ENCODE peak calls at places on chromosome 9, in nine cellular contexts. One of them, this sample, is unnamed.

GRCh38 chr9:94850540-94851434 is 124.3 kb downstream of the AOPEP start:
- DNase-seq in A549: no peak
- DNase-seq in D341Med: no peak
- DNase-seq in SK-N-SH: no peak
- DNase-seq in tibial artery: no peak
- DNase-seq in colonic mucosa: no peak
- DNase-seq in activated CD8-positive, alpha-beta memory T cell treated with anti-CD3 and anti-CD28 coated beads for 1 hour: no peak
- DNase-seq in stimulated activated naive CD8-positive, alpha-beta T cell treated with anti-CD3 and anti-CD28 coated beads, Interleukin-15, amount 100 ng/mL, for 72 hours: no peak
- DNase-seq in naive thymus-derived CD4-positive, alpha-beta T cell: no peak
- DNase-seq in this sample: no peak

GRCh38 chr9:115000217-115000639 is 69.8 kb upstream of the TNFSF8 start:
- DNase-seq in naive thymus-derived CD4-positive, alpha-beta T cell: no peak
- DNase-seq in stimulated activated naive CD8-positive, alpha-beta T cell treated with anti-CD3 and anti-CD28 coated beads, Interleukin-15, amount 100 ng/mL, for 72 hours: no peak
- DNase-seq in tibial artery: no peak
- DNase-seq in A549: no peak
- DNase-seq in SK-N-SH: no peak
- DNase-seq in activated CD8-positive, alpha-beta memory T cell treated with anti-CD3 and anti-CD28 coated beads for 1 hour: no peak
- DNase-seq in D341Med: no peak
- DNase-seq in colonic mucosa: no peak
- DNase-seq in this sample: no peak

GRCh38 chr9:32703635-32704034 is 68.2 kb upstream of the TAF1L start:
- DNase-seq in activated CD8-positive, alpha-beta memory T cell treated with anti-CD3 and anti-CD28 coated beads for 1 hour: no peak
- DNase-seq in D341Med: peak
- DNase-seq in colonic mucosa: no peak
- DNase-seq in A549: peak
- DNase-seq in naive thymus-derived CD4-positive, alpha-beta T cell: no peak
- DNase-seq in stimulated activated naive CD8-positive, alpha-beta T cell treated with anti-CD3 and anti-CD28 coated beads, Interleukin-15, amount 100 ng/mL, for 72 hours: no peak
- DNase-seq in SK-N-SH: no peak
- DNase-seq in tibial artery: no peak
- DNase-seq in this sample: no peak

GRCh38 chr9:113221800-113222481 is 597 bp downstream of the SLC31A1 start:
- DNase-seq in naive thymus-derived CD4-positive, alpha-beta T cell: peak
- DNase-seq in tibial artery: no peak
- DNase-seq in A549: no peak
- DNase-seq in activated CD8-positive, alpha-beta memory T cell treated with anti-CD3 and anti-CD28 coated beads for 1 hour: no peak
- DNase-seq in colonic mucosa: no peak
- DNase-seq in D341Med: peak
- DNase-seq in stimulated activated naive CD8-positive, alpha-beta T cell treated with anti-CD3 and anti-CD28 coated beads, Interleukin-15, amount 100 ng/mL, for 72 hours: no peak
- DNase-seq in SK-N-SH: peak
- DNase-seq in this sample: no peak

GRCh38 chr9:82776508-82776907 is 286.4 kb downstream of the RASEF start:
- DNase-seq in stimulated activated naive CD8-positive, alpha-beta T cell treated with anti-CD3 and anti-CD28 coated beads, Interleukin-15, amount 100 ng/mL, for 72 hours: no peak
- DNase-seq in SK-N-SH: no peak
- DNase-seq in colonic mucosa: no peak
- DNase-seq in activated CD8-positive, alpha-beta memory T cell treated with anti-CD3 and anti-CD28 coated beads for 1 hour: no peak
- DNase-seq in D341Med: no peak
- DNase-seq in naive thymus-derived CD4-positive, alpha-beta T cell: no peak
- DNase-seq in A549: no peak
- DNase-seq in tibial artery: no peak
- DNase-seq in this sample: no peak

GRCh38 chr9:37191403-37192089 is 71.2 kb downstream of the ZCCHC7 start:
- DNase-seq in colonic mucosa: no peak
- DNase-seq in D341Med: peak
- DNase-seq in tibial artery: no peak
- DNase-seq in activated CD8-positive, alpha-beta memory T cell treated with anti-CD3 and anti-CD28 coated beads for 1 hour: no peak
- DNase-seq in naive thymus-derived CD4-positive, alpha-beta T cell: no peak
- DNase-seq in stimulated activated naive CD8-positive, alpha-beta T cell treated with anti-CD3 and anti-CD28 coated beads, Interleukin-15, amount 100 ng/mL, for 72 hours: no peak
- DNase-seq in SK-N-SH: no peak
- DNase-seq in A549: no peak
- DNase-seq in this sample: no peak

GRCh38 chr9:23754551-23754950 is 71.5 kb downstream of the ELAVL2 start:
- DNase-seq in stimulated activated naive CD8-positive, alpha-beta T cell treated with anti-CD3 and anti-CD28 coated beads, Interleukin-15, amount 100 ng/mL, for 72 hours: no peak
- DNase-seq in D341Med: no peak
- DNase-seq in naive thymus-derived CD4-positive, alpha-beta T cell: no peak
- DNase-seq in tibial artery: no peak
- DNase-seq in colonic mucosa: no peak
- DNase-seq in SK-N-SH: no peak
- DNase-seq in A549: no peak
- DNase-seq in activated CD8-positive, alpha-beta memory T cell treated with anti-CD3 and anti-CD28 coated beads for 1 hour: no peak
- DNase-seq in this sample: no peak

GRCh38 chr9:99752710-99753109 is 69.0 kb upstream of the NR4A3 start:
- DNase-seq in A549: no peak
- DNase-seq in colonic mucosa: no peak
- DNase-seq in stimulated activated naive CD8-positive, alpha-beta T cell treated with anti-CD3 and anti-CD28 coated beads, Interleukin-15, amount 100 ng/mL, for 72 hours: no peak
- DNase-seq in D341Med: no peak
- DNase-seq in tibial artery: no peak
- DNase-seq in naive thymus-derived CD4-positive, alpha-beta T cell: no peak
- DNase-seq in activated CD8-positive, alpha-beta memory T cell treated with anti-CD3 and anti-CD28 coated beads for 1 hour: no peak
- DNase-seq in SK-N-SH: no peak
- DNase-seq in this sample: no peak

GRCh38 chr9:136133959-136134484 is 15.3 kb upstream of the TMEM250 start:
- DNase-seq in A549: no peak
- DNase-seq in tibial artery: no peak
- DNase-seq in activated CD8-positive, alpha-beta memory T cell treated with anti-CD3 and anti-CD28 coated beads for 1 hour: no peak
- DNase-seq in stimulated activated naive CD8-positive, alpha-beta T cell treated with anti-CD3 and anti-CD28 coated beads, Interleukin-15, amount 100 ng/mL, for 72 hours: no peak
- DNase-seq in D341Med: no peak
- DNase-seq in colonic mucosa: no peak
- DNase-seq in naive thymus-derived CD4-positive, alpha-beta T cell: no peak
- DNase-seq in SK-N-SH: no peak
- DNase-seq in this sample: no peak

GRCh38 chr9:131113655-131114563 is 11.5 kb upstream of the NUP214 start:
- DNase-seq in tibial artery: no peak
- DNase-seq in naive thymus-derived CD4-positive, alpha-beta T cell: no peak
- DNase-seq in activated CD8-positive, alpha-beta memory T cell treated with anti-CD3 and anti-CD28 coated beads for 1 hour: no peak
- DNase-seq in D341Med: no peak
- DNase-seq in SK-N-SH: no peak
- DNase-seq in colonic mucosa: no peak
- DNase-seq in stimulated activated naive CD8-positive, alpha-beta T cell treated with anti-CD3 and anti-CD28 coated beads, Interleukin-15, amount 100 ng/mL, for 72 hours: no peak
- DNase-seq in A549: no peak
- DNase-seq in this sample: no peak

GRCh38 chr9:114112778-114113585 is 13.9 kb upstream of the KIF12 start:
- DNase-seq in activated CD8-positive, alpha-beta memory T cell treated with anti-CD3 and anti-CD28 coated beads for 1 hour: no peak
- DNase-seq in SK-N-SH: no peak
- DNase-seq in A549: peak
- DNase-seq in stimulated activated naive CD8-positive, alpha-beta T cell treated with anti-CD3 and anti-CD28 coated beads, Interleukin-15, amount 100 ng/mL, for 72 hours: no peak
- DNase-seq in D341Med: no peak
- DNase-seq in naive thymus-derived CD4-positive, alpha-beta T cell: no peak
- DNase-seq in colonic mucosa: peak
- DNase-seq in tibial artery: peak
- DNase-seq in this sample: no peak

GRCh38 chr9:127365461-127365860 is 31.5 kb upstream of the SLC2A8 start:
- DNase-seq in SK-N-SH: no peak
- DNase-seq in D341Med: no peak
- DNase-seq in tibial artery: no peak
- DNase-seq in naive thymus-derived CD4-positive, alpha-beta T cell: no peak
- DNase-seq in activated CD8-positive, alpha-beta memory T cell treated with anti-CD3 and anti-CD28 coated beads for 1 hour: no peak
- DNase-seq in colonic mucosa: no peak
- DNase-seq in stimulated activated naive CD8-positive, alpha-beta T cell treated with anti-CD3 and anti-CD28 coated beads, Interleukin-15, amount 100 ng/mL, for 72 hours: no peak
- DNase-seq in A549: no peak
- DNase-seq in this sample: no peak

GRCh38 chr9:132556226-132556625 is 26.2 kb upstream of the BARHL1 start:
- DNase-seq in naive thymus-derived CD4-positive, alpha-beta T cell: no peak
- DNase-seq in activated CD8-positive, alpha-beta memory T cell treated with anti-CD3 and anti-CD28 coated beads for 1 hour: no peak
- DNase-seq in A549: no peak
- DNase-seq in SK-N-SH: no peak
- DNase-seq in tibial artery: no peak
- DNase-seq in D341Med: no peak
- DNase-seq in stimulated activated naive CD8-positive, alpha-beta T cell treated with anti-CD3 and anti-CD28 coated beads, Interleukin-15, amount 100 ng/mL, for 72 hours: no peak
- DNase-seq in colonic mucosa: no peak
- DNase-seq in this sample: no peak

GRCh38 chr9:32725066-32725860 is 58.1 kb upstream of the TMEM215 start:
- DNase-seq in activated CD8-positive, alpha-beta memory T cell treated with anti-CD3 and anti-CD28 coated beads for 1 hour: no peak
- DNase-seq in A549: no peak
- DNase-seq in tibial artery: no peak
- DNase-seq in SK-N-SH: no peak
- DNase-seq in naive thymus-derived CD4-positive, alpha-beta T cell: no peak
- DNase-seq in stimulated activated naive CD8-positive, alpha-beta T cell treated with anti-CD3 and anti-CD28 coated beads, Interleukin-15, amount 100 ng/mL, for 72 hours: no peak
- DNase-seq in D341Med: no peak
- DNase-seq in colonic mucosa: no peak
- DNase-seq in this sample: no peak

GRCh38 chr9:35951736-35952135 is 6.2 kb downstream of the OR2S2 start:
- DNase-seq in stimulated activated naive CD8-positive, alpha-beta T cell treated with anti-CD3 and anti-CD28 coated beads, Interleukin-15, amount 100 ng/mL, for 72 hours: no peak
- DNase-seq in SK-N-SH: no peak
- DNase-seq in naive thymus-derived CD4-positive, alpha-beta T cell: no peak
- DNase-seq in D341Med: no peak
- DNase-seq in activated CD8-positive, alpha-beta memory T cell treated with anti-CD3 and anti-CD28 coated beads for 1 hour: no peak
- DNase-seq in A549: peak
- DNase-seq in tibial artery: no peak
- DNase-seq in colonic mucosa: no peak
- DNase-seq in this sample: no peak

GRCh38 chr9:81724242-81724889 is 35.0 kb upstream of the TLE1 start:
- DNase-seq in stimulated activated naive CD8-positive, alpha-beta T cell treated with anti-CD3 and anti-CD28 coated beads, Interleukin-15, amount 100 ng/mL, for 72 hours: no peak
- DNase-seq in activated CD8-positive, alpha-beta memory T cell treated with anti-CD3 and anti-CD28 coated beads for 1 hour: no peak
- DNase-seq in D341Med: no peak
- DNase-seq in colonic mucosa: no peak
- DNase-seq in tibial artery: no peak
- DNase-seq in A549: no peak
- DNase-seq in SK-N-SH: no peak
- DNase-seq in naive thymus-derived CD4-positive, alpha-beta T cell: no peak
- DNase-seq in this sample: no peak

GRCh38 chr9:123062306-123063171 is 29.1 kb downstream of the GPR21 start:
- DNase-seq in D341Med: no peak
- DNase-seq in naive thymus-derived CD4-positive, alpha-beta T cell: no peak
- DNase-seq in activated CD8-positive, alpha-beta memory T cell treated with anti-CD3 and anti-CD28 coated beads for 1 hour: no peak
- DNase-seq in tibial artery: no peak
- DNase-seq in stimulated activated naive CD8-positive, alpha-beta T cell treated with anti-CD3 and anti-CD28 coated beads, Interleukin-15, amount 100 ng/mL, for 72 hours: no peak
- DNase-seq in A549: no peak
- DNase-seq in SK-N-SH: no peak
- DNase-seq in colonic mucosa: no peak
- DNase-seq in this sample: no peak

GRCh38 chr9:69143291-69143690 is 30.8 kb upstream of the TJP2 start:
- DNase-seq in activated CD8-positive, alpha-beta memory T cell treated with anti-CD3 and anti-CD28 coated beads for 1 hour: no peak
- DNase-seq in D341Med: no peak
- DNase-seq in colonic mucosa: no peak
- DNase-seq in A549: no peak
- DNase-seq in SK-N-SH: no peak
- DNase-seq in tibial artery: no peak
- DNase-seq in naive thymus-derived CD4-positive, alpha-beta T cell: no peak
- DNase-seq in stimulated activated naive CD8-positive, alpha-beta T cell treated with anti-CD3 and anti-CD28 coated beads, Interleukin-15, amount 100 ng/mL, for 72 hours: no peak
- DNase-seq in this sample: no peak

GRCh38 chr9:128153947-128154695 is 4.9 kb downstream of the LCN2 start:
- DNase-seq in naive thymus-derived CD4-positive, alpha-beta T cell: no peak
- DNase-seq in A549: no peak
- DNase-seq in activated CD8-positive, alpha-beta memory T cell treated with anti-CD3 and anti-CD28 coated beads for 1 hour: no peak
- DNase-seq in SK-N-SH: no peak
- DNase-seq in D341Med: no peak
- DNase-seq in stimulated activated naive CD8-positive, alpha-beta T cell treated with anti-CD3 and anti-CD28 coated beads, Interleukin-15, amount 100 ng/mL, for 72 hours: no peak
- DNase-seq in tibial artery: no peak
- DNase-seq in colonic mucosa: no peak
- DNase-seq in this sample: no peak

This sample was measured in GM06990.